ENCODE peak calls at places on chromosomes 2 and 18, in five cellular contexts. One of them, this sample, is unnamed.

GRCh38 chr2:184689633-184690032 is 91.3 kb downstream of the ZNF804A start:
- DNase-seq in right lobe of liver: no peak
- DNase-seq in uterus: no peak
- DNase-seq in heart left ventricle: no peak
- DNase-seq in fibroblast of mammary gland: no peak
- DNase-seq in this sample: no peak

GRCh38 chr2:109143214-109144187 is 14.5 kb downstream of the SH3RF3 start:
- DNase-seq in fibroblast of mammary gland: no peak
- DNase-seq in heart left ventricle: no peak
- DNase-seq in right lobe of liver: no peak
- DNase-seq in uterus: no peak
- DNase-seq in this sample: no peak

GRCh38 chr18:48308027-48308635 is 101.1 kb downstream of the ZBTB7C start:
- DNase-seq in heart left ventricle: no peak
- DNase-seq in fibroblast of mammary gland: no peak
- DNase-seq in right lobe of liver: no peak
- DNase-seq in uterus: no peak
- DNase-seq in this sample: no peak

GRCh38 chr18:74935411-74935810 is 273.5 kb downstream of the PTGR3 start:
- DNase-seq in uterus: no peak
- DNase-seq in fibroblast of mammary gland: no peak
- DNase-seq in heart left ventricle: no peak
- DNase-seq in right lobe of liver: no peak
- DNase-seq in this sample: no peak

GRCh38 chr18:45280486-45281263 is 334.6 kb upstream of the SLC14A2 start:
- DNase-seq in fibroblast of mammary gland: no peak
- DNase-seq in heart left ventricle: no peak
- DNase-seq in right lobe of liver: no peak
- DNase-seq in uterus: no peak
- DNase-seq in this sample: no peak

GRCh38 chr2:240469747-240470146 is 34.3 kb downstream of the GPC1 start:
- DNase-seq in right lobe of liver: no peak
- DNase-seq in fibroblast of mammary gland: no peak
- DNase-seq in uterus: no peak
- DNase-seq in heart left ventricle: peak
- DNase-seq in this sample: peak

GRCh38 chr2:207955456-207955855 is 69.9 kb downstream of the PLEKHM3 start:
- DNase-seq in heart left ventricle: no peak
- DNase-seq in right lobe of liver: no peak
- DNase-seq in fibroblast of mammary gland: no peak
- DNase-seq in uterus: no peak
- DNase-seq in this sample: no peak

GRCh38 chr2:62787381-62787780 is 81.9 kb downstream of the EHBP1 start:
- DNase-seq in uterus: no peak
- DNase-seq in fibroblast of mammary gland: peak
- DNase-seq in right lobe of liver: no peak
- DNase-seq in heart left ventricle: no peak
- DNase-seq in this sample: no peak

GRCh38 chr2:71513721-71514120 is 60.4 kb downstream of the DYSF start:
- DNase-seq in right lobe of liver: no peak
- DNase-seq in fibroblast of mammary gland: no peak
- DNase-seq in uterus: no peak
- DNase-seq in heart left ventricle: no peak
- DNase-seq in this sample: no peak

GRCh38 chr18:8003878-8004675 is 437.0 kb downstream of the PTPRM start:
- DNase-seq in heart left ventricle: no peak
- DNase-seq in right lobe of liver: no peak
- DNase-seq in uterus: no peak
- DNase-seq in fibroblast of mammary gland: peak
- DNase-seq in this sample: no peak

GRCh38 chr2:237727363-237727762 is 71.2 kb upstream of the RBM44 start:
- DNase-seq in right lobe of liver: no peak
- DNase-seq in fibroblast of mammary gland: peak
- DNase-seq in uterus: no peak
- DNase-seq in heart left ventricle: no peak
- DNase-seq in this sample: peak

GRCh38 chr18:12783524-12783923 is 80.7 kb downstream of the PSMG2 start:
- DNase-seq in fibroblast of mammary gland: no peak
- DNase-seq in right lobe of liver: no peak
- DNase-seq in uterus: no peak
- DNase-seq in heart left ventricle: no peak
- DNase-seq in this sample: no peak

GRCh38 chr2:61949458-61950107 is 44.1 kb downstream of the COMMD1 start:
- DNase-seq in fibroblast of mammary gland: no peak
- DNase-seq in uterus: no peak
- DNase-seq in heart left ventricle: no peak
- DNase-seq in right lobe of liver: no peak
- DNase-seq in this sample: no peak

GRCh38 chr2:147100406-147101035 is 744.3 kb upstream of the ACVR2A start:
- DNase-seq in right lobe of liver: no peak
- DNase-seq in fibroblast of mammary gland: peak
- DNase-seq in heart left ventricle: no peak
- DNase-seq in uterus: no peak
- DNase-seq in this sample: no peak

GRCh38 chr2:218022851-218023530 is 20.2 kb upstream of the TNS1 start:
- DNase-seq in heart left ventricle: no peak
- DNase-seq in right lobe of liver: no peak
- DNase-seq in uterus: peak
- DNase-seq in fibroblast of mammary gland: no peak
- DNase-seq in this sample: peak

GRCh38 chr2:160575363-160575762 is 81.8 kb upstream of the RBMS1 start:
- DNase-seq in uterus: no peak
- DNase-seq in fibroblast of mammary gland: no peak
- DNase-seq in right lobe of liver: no peak
- DNase-seq in heart left ventricle: no peak
- DNase-seq in this sample: no peak

GRCh38 chr2:160568861-160569260 is 75.3 kb upstream of the RBMS1 start:
- DNase-seq in uterus: no peak
- DNase-seq in fibroblast of mammary gland: no peak
- DNase-seq in right lobe of liver: no peak
- DNase-seq in heart left ventricle: no peak
- DNase-seq in this sample: no peak

GRCh38 chr2:160576054-160576499 is 82.5 kb upstream of the RBMS1 start:
- DNase-seq in right lobe of liver: no peak
- DNase-seq in uterus: no peak
- DNase-seq in heart left ventricle: no peak
- DNase-seq in fibroblast of mammary gland: peak
- DNase-seq in this sample: no peak

GRCh38 chr2:160570386-160570785 is 76.8 kb upstream of the RBMS1 start:
- DNase-seq in right lobe of liver: no peak
- DNase-seq in fibroblast of mammary gland: no peak
- DNase-seq in heart left ventricle: no peak
- DNase-seq in uterus: no peak
- DNase-seq in this sample: no peak

GRCh38 chr2:160574472-160575140 is 81.0 kb upstream of the RBMS1 start:
- DNase-seq in fibroblast of mammary gland: peak
- DNase-seq in heart left ventricle: no peak
- DNase-seq in uterus: no peak
- DNase-seq in right lobe of liver: no peak
- DNase-seq in this sample: no peak
- H3K4me3 ChIP-seq in fibroblast of mammary gland: no peak
- H3K4me3 ChIP-seq in heart left ventricle: no peak
- H3K4me3 ChIP-seq in uterus: no peak
- H3K4me3 ChIP-seq in right lobe of liver: no peak
- H3K4me3 ChIP-seq in this sample: no peak

GRCh38 chr18:54717673-54718435 is 110.4 kb upstream of the RAB27B start:
- DNase-seq in fibroblast of mammary gland: no peak
- DNase-seq in uterus: no peak
- DNase-seq in heart left ventricle: no peak
- DNase-seq in right lobe of liver: no peak
- DNase-seq in this sample: no peak
- H3K4me3 ChIP-seq in fibroblast of mammary gland: no peak
- H3K4me3 ChIP-seq in uterus: no peak
- H3K4me3 ChIP-seq in heart left ventricle: no peak
- H3K4me3 ChIP-seq in right lobe of liver: no peak
- H3K4me3 ChIP-seq in this sample: no peak

GRCh38 chr2:235492850-235493344 is 946 bp upstream of the AGAP1 start:
- DNase-seq in right lobe of liver: no peak
- DNase-seq in fibroblast of mammary gland: no peak
- DNase-seq in uterus: peak
- DNase-seq in heart left ventricle: no peak
- DNase-seq in this sample: no peak
- H3K4me3 ChIP-seq in right lobe of liver: peak
- H3K4me3 ChIP-seq in fibroblast of mammary gland: peak
- H3K4me3 ChIP-seq in uterus: peak
- H3K4me3 ChIP-seq in heart left ventricle: peak
- H3K4me3 ChIP-seq in this sample: peak

GRCh38 chr2:168212167-168212566 is 35.2 kb downstream of the STK39 start:
- DNase-seq in heart left ventricle: no peak
- DNase-seq in fibroblast of mammary gland: no peak
- DNase-seq in right lobe of liver: no peak
- DNase-seq in uterus: no peak
- DNase-seq in this sample: no peak

GRCh38 chr2:168210898-168211570 is 36.4 kb downstream of the STK39 start:
- DNase-seq in fibroblast of mammary gland: peak
- DNase-seq in uterus: no peak
- DNase-seq in right lobe of liver: no peak
- DNase-seq in heart left ventricle: no peak
- DNase-seq in this sample: no peak

GRCh38 chr2:168211664-168212163 is 35.7 kb downstream of the STK39 start:
- DNase-seq in heart left ventricle: no peak
- DNase-seq in uterus: no peak
- DNase-seq in right lobe of liver: no peak
- DNase-seq in fibroblast of mammary gland: no peak
- DNase-seq in this sample: no peak

GRCh38 chr2:168208652-168209051 is 38.7 kb downstream of the STK39 start:
- DNase-seq in right lobe of liver: no peak
- DNase-seq in uterus: no peak
- DNase-seq in fibroblast of mammary gland: no peak
- DNase-seq in heart left ventricle: no peak
- DNase-seq in this sample: no peak

DNA sequence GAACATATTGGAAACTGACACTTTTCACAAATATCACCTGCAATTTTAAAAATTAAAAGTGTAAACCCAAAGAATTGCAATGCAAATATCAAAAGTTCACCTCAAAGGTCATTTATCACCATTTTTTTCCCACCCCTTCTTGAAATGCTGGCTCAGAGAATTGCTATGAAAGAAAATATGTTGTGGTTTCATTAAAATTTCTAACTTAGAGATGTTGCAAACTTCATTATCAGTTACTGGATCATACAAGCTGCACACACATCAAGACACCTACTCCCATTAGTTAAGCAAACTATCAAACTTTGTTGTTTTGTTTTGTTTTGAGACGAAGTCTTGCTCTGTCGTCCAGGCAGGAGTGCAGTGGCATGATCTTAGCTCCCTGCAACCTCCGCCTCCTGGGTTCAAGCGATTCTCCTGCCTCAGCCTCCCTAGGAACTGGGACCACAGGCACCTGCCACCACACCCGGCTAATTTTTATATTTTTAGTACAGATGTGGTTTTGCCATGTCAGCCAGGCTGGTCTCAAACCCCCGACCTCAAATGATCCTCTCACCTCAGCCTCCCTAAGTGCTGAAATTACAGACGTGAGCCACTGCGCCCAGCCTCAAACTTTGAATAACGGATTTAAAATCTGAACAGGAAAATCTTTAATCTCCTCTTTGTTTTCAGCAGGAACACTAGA is 37.0 kb downstream of the STK39 start:
- DNase-seq in uterus: no peak
- DNase-seq in right lobe of liver: no peak
- DNase-seq in heart left ventricle: no peak
- DNase-seq in fibroblast of mammary gland: no peak
- DNase-seq in this sample: no peak
- H3K4me3 ChIP-seq in uterus: no peak
- H3K4me3 ChIP-seq in right lobe of liver: no peak
- H3K4me3 ChIP-seq in heart left ventricle: no peak
- H3K4me3 ChIP-seq in fibroblast of mammary gland: no peak
- H3K4me3 ChIP-seq in this sample: no peak

GRCh38 chr2:226137201-226137811 is 662.3 kb downstream of the IRS1 start:
- DNase-seq in fibroblast of mammary gland: peak
- DNase-seq in right lobe of liver: no peak
- DNase-seq in heart left ventricle: no peak
- DNase-seq in uterus: no peak
- DNase-seq in this sample: no peak
- H3K4me3 ChIP-seq in fibroblast of mammary gland: no peak
- H3K4me3 ChIP-seq in right lobe of liver: no peak
- H3K4me3 ChIP-seq in heart left ventricle: no peak
- H3K4me3 ChIP-seq in uterus: no peak
- H3K4me3 ChIP-seq in this sample: no peak

GRCh38 chr2:64227603-64228125 is 83.4 kb upstream of the PELI1 start:
- DNase-seq in heart left ventricle: no peak
- DNase-seq in right lobe of liver: no peak
- DNase-seq in fibroblast of mammary gland: peak
- DNase-seq in uterus: no peak
- DNase-seq in this sample: no peak

GRCh38 chr2:64230540-64230939 is 86.3 kb upstream of the PELI1 start:
- DNase-seq in heart left ventricle: no peak
- DNase-seq in right lobe of liver: no peak
- DNase-seq in uterus: no peak
- DNase-seq in fibroblast of mammary gland: no peak
- DNase-seq in this sample: no peak

GRCh38 chr2:64228126-64228678 is 84.0 kb upstream of the PELI1 start:
- DNase-seq in right lobe of liver: peak
- DNase-seq in heart left ventricle: peak
- DNase-seq in fibroblast of mammary gland: peak
- DNase-seq in uterus: peak
- DNase-seq in this sample: peak

GRCh38 chr2:64226611-64227010 is 82.4 kb upstream of the PELI1 start:
- DNase-seq in heart left ventricle: no peak
- DNase-seq in right lobe of liver: no peak
- DNase-seq in fibroblast of mammary gland: no peak
- DNase-seq in uterus: no peak
- DNase-seq in this sample: no peak

GRCh38 chr2:64228923-64229322 is 84.7 kb upstream of the PELI1 start:
- DNase-seq in right lobe of liver: no peak
- DNase-seq in fibroblast of mammary gland: no peak
- DNase-seq in uterus: no peak
- DNase-seq in heart left ventricle: no peak
- DNase-seq in this sample: no peak
- H3K4me3 ChIP-seq in right lobe of liver: no peak
- H3K4me3 ChIP-seq in fibroblast of mammary gland: no peak
- H3K4me3 ChIP-seq in uterus: no peak
- H3K4me3 ChIP-seq in heart left ventricle: peak
- H3K4me3 ChIP-seq in this sample: peak